ENCODE peak calls at places on chromosome 1, in ten cellular contexts. T is AG20443; E is HT1080; P is stimulated activated CD4-positive, alpha-beta T cell treated with anti-CD3 and anti-CD28 coated beads, Interleukin-1b, Interleukin-23, amount 100 ng/mL, for 1 hour; F is activated T-helper 1 cell treated with Interleukin-2 at 50 U/mL for 16 hours; M is right lobe of liver; G is A549; H is AG09319; W is adrenal gland; B is cardiac septum. J is an unnamed sample.
A peak's percentile ranks its signal among the peaks of the same experiment; 100 is the strongest.

GRCh38 chr1:167059045-167059728 is 31.0 kb downstream of the GPA33 start:
- DNase-seq in B (no peak), F (peak; percentile 49), P (peak; percentile 45), M (peak; percentile 62), H (peak; percentile 2), G (peak; percentile 52), W (peak; percentile 68), T (peak; percentile 69), E (peak; percentile 80), J (peak; percentile 59)

GRCh38 chr1:31773861-31774260 is 9.7 kb upstream of the ADGRB2 start:
- DNase-seq in F (no peak), W (no peak), B (no peak), P (no peak), E (no peak), H (no peak), T (no peak), M (no peak), G (no peak), J (no peak)

GRCh38 chr1:103949714-103950113 is 200.0 kb downstream of the AMY1C start:
- DNase-seq in F (no peak), G (no peak), W (no peak), E (no peak), M (no peak), H (no peak), T (no peak), P (no peak), B (no peak), J (no peak)

GRCh38 chr1:116503535-116504307 is 67.1 kb downstream of the CD58 start:
- DNase-seq in G (no peak), E (no peak), T (no peak), H (no peak), W (no peak), M (peak; percentile 23), F (no peak), B (no peak), P (no peak), J (no peak)

GRCh38 chr1:178918328-178918727 is 47.5 kb upstream of the ANGPTL1 start:
- DNase-seq in H (no peak), T (no peak), F (no peak), M (no peak), W (no peak), B (no peak), P (no peak), E (no peak), G (no peak), J (no peak)

GRCh38 chr1:103448560-103448959 is 76.9 kb upstream of the RNPC3 start:
- DNase-seq in F (no peak), M (no peak), B (no peak), T (no peak), G (no peak), H (no peak), W (no peak), P (no peak), E (peak; percentile 37), J (no peak)

GRCh38 chr1:53582211-53583020 is 123.2 kb downstream of the DMRTB1 start:
- DNase-seq in M (no peak), B (peak; percentile 57), G (no peak), F (no peak), T (no peak), H (no peak), E (no peak), P (no peak), W (no peak), J (no peak)

GRCh38 chr1:3773572-3774502 is 1.3 kb downstream of the SMIM1 start:
- DNase-seq in H (no peak), W (no peak), F (no peak), E (no peak), P (no peak), T (no peak), B (peak; percentile 55), M (no peak), G (no peak), J (no peak)

GRCh38 chr1:6420594-6421042 is 899 bp upstream of the HES2 start:
- DNase-seq in B (no peak), G (no peak), W (no peak), T (peak; percentile 67), M (no peak), F (no peak), H (no peak), E (no peak), P (no peak), J (no peak)

GRCh38 chr1:240927815-240928214 is 315.9 kb upstream of the GREM2 start:
- DNase-seq in T (no peak), P (no peak), B (no peak), M (no peak), W (no peak), E (no peak), F (no peak), H (no peak), G (no peak), J (no peak)

GRCh38 chr1:111199881-111200801 is at the start of gene DENND2D:
- DNase-seq in H (no peak), B (peak; percentile 73), P (no peak), F (no peak), W (peak; percentile 61), T (no peak), G (no peak), E (no peak), M (peak; percentile 40), J (no peak)

GRCh38 chr1:41437011-41437355 is 47.5 kb downstream of the EDN2 start:
- DNase-seq in E (no peak), P (no peak), B (no peak), W (no peak), H (no peak), F (no peak), T (no peak), M (no peak), G (no peak), J (no peak)

GRCh38 chr1:31295874-31296485 is 608 bp downstream of the SNRNP40 start:
- DNase-seq in B (no peak), E (no peak), T (no peak), M (no peak), P (no peak), G (no peak), W (no peak), F (no peak), H (no peak), J (no peak)

GRCh38 chr1:221415626-221416025 is 326.3 kb downstream of the DUSP10 start:
- DNase-seq in W (no peak), H (no peak), G (no peak), P (no peak), M (no peak), E (no peak), T (no peak), F (no peak), B (no peak), J (no peak)

GRCh38 chr1:28640766-28641165 is 2.1 kb downstream of the TAF12 start:
- DNase-seq in P (no peak), G (no peak), M (no peak), B (no peak), W (no peak), E (peak; percentile 30), T (no peak), H (no peak), F (no peak), J (peak; percentile 26)

GRCh38 chr1:201295861-201296260 is 12.6 kb downstream of the PKP1 start:
- DNase-seq in F (no peak), P (no peak), B (no peak), G (peak; percentile 48), H (peak; percentile 11), E (peak; percentile 86), M (no peak), T (peak; percentile 85), W (no peak), J (peak; percentile 78)

GRCh38 chr1:69504730-69505252 is 62.9 kb upstream of the LRRC7 start:
- DNase-seq in T (no peak), B (no peak), M (no peak), H (no peak), G (no peak), E (no peak), P (no peak), F (no peak), W (no peak), J (no peak)

GRCh38 chr1:229884765-229885164 is 182.3 kb upstream of the GALNT2 start:
- DNase-seq in B (no peak), G (no peak), W (no peak), F (no peak), T (peak; percentile 8), E (no peak), M (no peak), H (no peak), P (no peak), J (no peak)

GRCh38 chr1:35641233-35641866 is at the start of gene PSMB2:
- DNase-seq in G (peak; percentile 79), F (peak; percentile 91), H (peak; percentile 86), W (peak; percentile 96), M (peak; percentile 95), E (peak; percentile 93), P (peak; percentile 83), T (peak; percentile 96), B (peak; percentile 97), J (peak; percentile 99)

GRCh38 chr1:1337793-1338147 is 6.7 kb downstream of the TAS1R3 start:
- DNase-seq in H (no peak), E (no peak), T (peak; percentile 48), W (no peak), M (no peak), F (no peak), P (no peak), G (no peak), B (no peak), J (no peak)

GRCh38 chr1:183580281-183580682 is 10.0 kb downstream of the NCF2 start:
- DNase-seq in T (peak; percentile 34), B (no peak), M (no peak), G (peak; percentile 86), F (no peak), P (no peak), H (no peak), E (peak; percentile 34), W (peak; percentile 30), J (no peak)

GRCh38 chr1:229107972-229108371 is 162.9 kb upstream of the RAB4A start:
- DNase-seq in W (no peak), H (no peak), E (no peak), G (no peak), B (no peak), M (no peak), P (no peak), T (no peak), F (no peak), J (no peak)

GRCh38 chr1:173424786-173425407 is 52.2 kb upstream of the PRDX6 start:
- DNase-seq in H (no peak), G (no peak), B (no peak), W (no peak), P (no peak), T (peak; percentile 34), E (peak; percentile 46), M (no peak), F (no peak), J (peak; percentile 37)

GRCh38 chr1:38005195-38006007 is at the start of gene FHL3:
- DNase-seq in H (no peak), E (no peak), W (no peak), G (no peak), P (no peak), F (no peak), M (peak; percentile 77), T (peak; percentile 72), B (peak; percentile 81), J (peak; percentile 40)

GRCh38 chr1:160124709-160125478 is 9.3 kb downstream of the ATP1A2 start:
- DNase-seq in M (no peak), W (peak; percentile 54), P (no peak), E (peak; percentile 95), F (no peak), G (peak; percentile 90), H (no peak), T (peak; percentile 85), B (peak; percentile 69), J (peak; percentile 85)

GRCh38 chr1:226702957-226703831 is 35.9 kb downstream of the ITPKB start:
- DNase-seq in E (peak; percentile 41), W (peak; percentile 80), H (no peak), P (peak; percentile 55), F (peak; percentile 79), G (peak; percentile 80), B (peak; percentile 90), M (peak; percentile 85), T (peak; percentile 92), J (peak; percentile 67)

J was measured in LoVo.